ENCODE peak calls at places on chromosome 12, in seven cellular contexts. One of them, this sample, is unnamed.

GRCh38 chr12:59372971-59373370 is 222.9 kb upstream of the SLC16A7 start:
- DNase-seq in progenitor cell of endocrine pancreas: no peak
- DNase-seq in WERI-Rb-1: peak
- DNase-seq in D341Med: peak
- DNase-seq in sciatic nerve: no peak
- DNase-seq in SW480: no peak
- DNase-seq in stimulated activated CD4-positive, alpha-beta T cell treated with anti-CD3 and anti-CD28 coated beads, Interleukin-15, amount 100 ng/mL, for 24 hours: no peak
- DNase-seq in this sample: peak

GRCh38 chr12:46430340-46430948 is 57.9 kb upstream of the SLC38A2 start:
- DNase-seq in progenitor cell of endocrine pancreas: no peak
- DNase-seq in WERI-Rb-1: no peak
- DNase-seq in D341Med: no peak
- DNase-seq in sciatic nerve: no peak
- DNase-seq in SW480: peak
- DNase-seq in stimulated activated CD4-positive, alpha-beta T cell treated with anti-CD3 and anti-CD28 coated beads, Interleukin-15, amount 100 ng/mL, for 24 hours: no peak
- DNase-seq in this sample: peak

GRCh38 chr12:31959701-31960391 is 631 bp downstream of the RESF1 start:
- DNase-seq in progenitor cell of endocrine pancreas: no peak
- DNase-seq in WERI-Rb-1: peak
- DNase-seq in D341Med: peak
- DNase-seq in sciatic nerve: peak
- DNase-seq in SW480: peak
- DNase-seq in stimulated activated CD4-positive, alpha-beta T cell treated with anti-CD3 and anti-CD28 coated beads, Interleukin-15, amount 100 ng/mL, for 24 hours: peak
- DNase-seq in this sample: peak

GRCh38 chr12:57460457-57461325 is 1.1 kb downstream of the GLI1 start:
- DNase-seq in progenitor cell of endocrine pancreas: no peak
- DNase-seq in WERI-Rb-1: no peak
- DNase-seq in D341Med: no peak
- DNase-seq in sciatic nerve: no peak
- DNase-seq in SW480: peak
- DNase-seq in stimulated activated CD4-positive, alpha-beta T cell treated with anti-CD3 and anti-CD28 coated beads, Interleukin-15, amount 100 ng/mL, for 24 hours: peak
- DNase-seq in this sample: no peak

GRCh38 chr12:1130571-1130970 is 139.5 kb downstream of the ERC1 start:
- DNase-seq in progenitor cell of endocrine pancreas: no peak
- DNase-seq in WERI-Rb-1: no peak
- DNase-seq in D341Med: no peak
- DNase-seq in sciatic nerve: no peak
- DNase-seq in SW480: no peak
- DNase-seq in stimulated activated CD4-positive, alpha-beta T cell treated with anti-CD3 and anti-CD28 coated beads, Interleukin-15, amount 100 ng/mL, for 24 hours: no peak
- DNase-seq in this sample: no peak

GRCh38 chr12:75622492-75622891 is 111.1 kb upstream of the KRR1 start:
- DNase-seq in progenitor cell of endocrine pancreas: no peak
- DNase-seq in WERI-Rb-1: no peak
- DNase-seq in D341Med: no peak
- DNase-seq in sciatic nerve: no peak
- DNase-seq in SW480: no peak
- DNase-seq in stimulated activated CD4-positive, alpha-beta T cell treated with anti-CD3 and anti-CD28 coated beads, Interleukin-15, amount 100 ng/mL, for 24 hours: no peak
- DNase-seq in this sample: no peak

GRCh38 chr12:88934163-88934747 is 354.0 kb upstream of the KITLG start:
- DNase-seq in progenitor cell of endocrine pancreas: no peak
- DNase-seq in WERI-Rb-1: no peak
- DNase-seq in D341Med: no peak
- DNase-seq in sciatic nerve: no peak
- DNase-seq in SW480: peak
- DNase-seq in stimulated activated CD4-positive, alpha-beta T cell treated with anti-CD3 and anti-CD28 coated beads, Interleukin-15, amount 100 ng/mL, for 24 hours: no peak
- DNase-seq in this sample: peak

GRCh38 chr12:111788178-111788654 is 21.5 kb downstream of the ALDH2 start:
- DNase-seq in progenitor cell of endocrine pancreas: no peak
- DNase-seq in WERI-Rb-1: peak
- DNase-seq in D341Med: peak
- DNase-seq in sciatic nerve: no peak
- DNase-seq in SW480: peak
- DNase-seq in stimulated activated CD4-positive, alpha-beta T cell treated with anti-CD3 and anti-CD28 coated beads, Interleukin-15, amount 100 ng/mL, for 24 hours: no peak
- DNase-seq in this sample: peak

GRCh38 chr12:10607885-10608458 is 5.4 kb downstream of the MAGOHB start:
- DNase-seq in progenitor cell of endocrine pancreas: no peak
- DNase-seq in WERI-Rb-1: no peak
- DNase-seq in D341Med: peak
- DNase-seq in sciatic nerve: no peak
- DNase-seq in SW480: peak
- DNase-seq in stimulated activated CD4-positive, alpha-beta T cell treated with anti-CD3 and anti-CD28 coated beads, Interleukin-15, amount 100 ng/mL, for 24 hours: no peak
- DNase-seq in this sample: peak

GRCh38 chr12:125053821-125054220 is 11.4 kb upstream of the AACS start:
- DNase-seq in progenitor cell of endocrine pancreas: no peak
- DNase-seq in WERI-Rb-1: no peak
- DNase-seq in D341Med: no peak
- DNase-seq in sciatic nerve: no peak
- DNase-seq in SW480: no peak
- DNase-seq in stimulated activated CD4-positive, alpha-beta T cell treated with anti-CD3 and anti-CD28 coated beads, Interleukin-15, amount 100 ng/mL, for 24 hours: no peak
- DNase-seq in this sample: peak

GRCh38 chr12:57939291-57939690 is 2.1 kb upstream of the ATP23 start:
- DNase-seq in progenitor cell of endocrine pancreas: no peak
- DNase-seq in WERI-Rb-1: no peak
- DNase-seq in D341Med: no peak
- DNase-seq in sciatic nerve: no peak
- DNase-seq in SW480: no peak
- DNase-seq in stimulated activated CD4-positive, alpha-beta T cell treated with anti-CD3 and anti-CD28 coated beads, Interleukin-15, amount 100 ng/mL, for 24 hours: no peak
- DNase-seq in this sample: no peak

GRCh38 chr12:26125451-26126339 is 858 bp upstream of the BHLHE41 start:
- DNase-seq in progenitor cell of endocrine pancreas: peak
- DNase-seq in WERI-Rb-1: peak
- DNase-seq in D341Med: peak
- DNase-seq in sciatic nerve: peak
- DNase-seq in SW480: peak
- DNase-seq in stimulated activated CD4-positive, alpha-beta T cell treated with anti-CD3 and anti-CD28 coated beads, Interleukin-15, amount 100 ng/mL, for 24 hours: peak
- DNase-seq in this sample: peak

GRCh38 chr12:38099686-38100085 is 216.9 kb upstream of the ALG10B start:
- DNase-seq in progenitor cell of endocrine pancreas: no peak
- DNase-seq in WERI-Rb-1: no peak
- DNase-seq in D341Med: no peak
- DNase-seq in sciatic nerve: no peak
- DNase-seq in SW480: no peak
- DNase-seq in stimulated activated CD4-positive, alpha-beta T cell treated with anti-CD3 and anti-CD28 coated beads, Interleukin-15, amount 100 ng/mL, for 24 hours: no peak
- DNase-seq in this sample: no peak

GRCh38 chr12:132393245-132393795 is 63.9 kb upstream of the GALNT9 start:
- DNase-seq in progenitor cell of endocrine pancreas: no peak
- DNase-seq in WERI-Rb-1: no peak
- DNase-seq in D341Med: no peak
- DNase-seq in sciatic nerve: peak
- DNase-seq in SW480: peak
- DNase-seq in stimulated activated CD4-positive, alpha-beta T cell treated with anti-CD3 and anti-CD28 coated beads, Interleukin-15, amount 100 ng/mL, for 24 hours: no peak
- DNase-seq in this sample: no peak

GRCh38 chr12:111436266-111436665 is 30.5 kb downstream of the SH2B3 start:
- DNase-seq in progenitor cell of endocrine pancreas: no peak
- DNase-seq in WERI-Rb-1: no peak
- DNase-seq in D341Med: no peak
- DNase-seq in sciatic nerve: no peak
- DNase-seq in SW480: no peak
- DNase-seq in stimulated activated CD4-positive, alpha-beta T cell treated with anti-CD3 and anti-CD28 coated beads, Interleukin-15, amount 100 ng/mL, for 24 hours: no peak
- DNase-seq in this sample: no peak

GRCh38 chr12:88181881-88182280 is 39.8 kb downstream of the TMTC3 start:
- DNase-seq in progenitor cell of endocrine pancreas: no peak
- DNase-seq in WERI-Rb-1: no peak
- DNase-seq in D341Med: no peak
- DNase-seq in sciatic nerve: no peak
- DNase-seq in SW480: no peak
- DNase-seq in stimulated activated CD4-positive, alpha-beta T cell treated with anti-CD3 and anti-CD28 coated beads, Interleukin-15, amount 100 ng/mL, for 24 hours: no peak
- DNase-seq in this sample: no peak

GRCh38 chr12:7756993-7757392 is 8.0 kb upstream of the NANOGNB start:
- DNase-seq in progenitor cell of endocrine pancreas: no peak
- DNase-seq in WERI-Rb-1: no peak
- DNase-seq in D341Med: no peak
- DNase-seq in sciatic nerve: no peak
- DNase-seq in SW480: peak
- DNase-seq in stimulated activated CD4-positive, alpha-beta T cell treated with anti-CD3 and anti-CD28 coated beads, Interleukin-15, amount 100 ng/mL, for 24 hours: no peak
- DNase-seq in this sample: no peak

GRCh38 chr12:104958946-104959841 is 1.1 kb upstream of the SLC41A2 start:
- DNase-seq in progenitor cell of endocrine pancreas: no peak
- DNase-seq in WERI-Rb-1: no peak
- DNase-seq in D341Med: no peak
- DNase-seq in sciatic nerve: no peak
- DNase-seq in SW480: peak
- DNase-seq in stimulated activated CD4-positive, alpha-beta T cell treated with anti-CD3 and anti-CD28 coated beads, Interleukin-15, amount 100 ng/mL, for 24 hours: peak
- DNase-seq in this sample: peak

GRCh38 chr12:58269476-58269875 is 328.1 kb downstream of the ATP23 start:
- DNase-seq in progenitor cell of endocrine pancreas: no peak
- DNase-seq in WERI-Rb-1: no peak
- DNase-seq in D341Med: no peak
- DNase-seq in sciatic nerve: no peak
- DNase-seq in SW480: no peak
- DNase-seq in stimulated activated CD4-positive, alpha-beta T cell treated with anti-CD3 and anti-CD28 coated beads, Interleukin-15, amount 100 ng/mL, for 24 hours: no peak
- DNase-seq in this sample: no peak

GRCh38 chr12:104207416-104207941 is 8.1 kb upstream of the TXNRD1 start:
- DNase-seq in progenitor cell of endocrine pancreas: no peak
- DNase-seq in WERI-Rb-1: no peak
- DNase-seq in D341Med: no peak
- DNase-seq in sciatic nerve: no peak
- DNase-seq in SW480: no peak
- DNase-seq in stimulated activated CD4-positive, alpha-beta T cell treated with anti-CD3 and anti-CD28 coated beads, Interleukin-15, amount 100 ng/mL, for 24 hours: no peak
- DNase-seq in this sample: no peak

GRCh38 chr12:76010732-76011458 is 20.7 kb downstream of the PHLDA1 start:
- DNase-seq in progenitor cell of endocrine pancreas: no peak
- DNase-seq in WERI-Rb-1: no peak
- DNase-seq in D341Med: no peak
- DNase-seq in sciatic nerve: no peak
- DNase-seq in SW480: no peak
- DNase-seq in stimulated activated CD4-positive, alpha-beta T cell treated with anti-CD3 and anti-CD28 coated beads, Interleukin-15, amount 100 ng/mL, for 24 hours: no peak
- DNase-seq in this sample: peak

GRCh38 chr12:25123126-25123525 is 71.8 kb downstream of the DNAI7 start:
- DNase-seq in progenitor cell of endocrine pancreas: no peak
- DNase-seq in WERI-Rb-1: no peak
- DNase-seq in D341Med: no peak
- DNase-seq in sciatic nerve: no peak
- DNase-seq in SW480: peak
- DNase-seq in stimulated activated CD4-positive, alpha-beta T cell treated with anti-CD3 and anti-CD28 coated beads, Interleukin-15, amount 100 ng/mL, for 24 hours: no peak
- DNase-seq in this sample: no peak

GRCh38 chr12:90842477-90842876 is 112.5 kb downstream of the CCER1 start:
- DNase-seq in progenitor cell of endocrine pancreas: no peak
- DNase-seq in WERI-Rb-1: peak
- DNase-seq in D341Med: peak
- DNase-seq in sciatic nerve: no peak
- DNase-seq in SW480: no peak
- DNase-seq in stimulated activated CD4-positive, alpha-beta T cell treated with anti-CD3 and anti-CD28 coated beads, Interleukin-15, amount 100 ng/mL, for 24 hours: no peak
- DNase-seq in this sample: no peak

GRCh38 chr12:113214938-113215400 is 6.3 kb upstream of the TPCN1 start:
- DNase-seq in progenitor cell of endocrine pancreas: no peak
- DNase-seq in WERI-Rb-1: no peak
- DNase-seq in D341Med: no peak
- DNase-seq in sciatic nerve: peak
- DNase-seq in SW480: peak
- DNase-seq in stimulated activated CD4-positive, alpha-beta T cell treated with anti-CD3 and anti-CD28 coated beads, Interleukin-15, amount 100 ng/mL, for 24 hours: no peak
- DNase-seq in this sample: peak

GRCh38 chr12:57452181-57452936 is 2.7 kb upstream of the INHBE start:
- DNase-seq in progenitor cell of endocrine pancreas: no peak
- DNase-seq in WERI-Rb-1: peak
- DNase-seq in D341Med: peak
- DNase-seq in sciatic nerve: no peak
- DNase-seq in SW480: no peak
- DNase-seq in stimulated activated CD4-positive, alpha-beta T cell treated with anti-CD3 and anti-CD28 coated beads, Interleukin-15, amount 100 ng/mL, for 24 hours: peak
- DNase-seq in this sample: peak

GRCh38 chr12:674272-674781 is 11.1 kb upstream of the NINJ2 start:
- DNase-seq in progenitor cell of endocrine pancreas: no peak
- DNase-seq in WERI-Rb-1: no peak
- DNase-seq in D341Med: no peak
- DNase-seq in sciatic nerve: no peak
- DNase-seq in SW480: no peak
- DNase-seq in stimulated activated CD4-positive, alpha-beta T cell treated with anti-CD3 and anti-CD28 coated beads, Interleukin-15, amount 100 ng/mL, for 24 hours: peak
- DNase-seq in this sample: peak

This sample was measured in fibroblast of mammary gland.